ENCODE peak calls at places on chromosomes 2 and 18, in seven cellular contexts. F, P, V, W, I, A and S are unnamed samples.

GRCh38 chr2:162839419-162839818 is 852 bp upstream of the KCNH7 start:
- DNase-seq in W (no peak), I (no peak), A (no peak), F (no peak), V (peak; percentile 41), P (no peak), S (no peak)

GRCh38 chr18:54140641-54141040 is 83.8 kb downstream of the MBD2 start:
- DNase-seq in F (no peak), I (no peak), V (no peak), W (no peak), A (no peak), P (no peak), S (no peak)

GRCh38 chr2:172561270-172561669 is 5.4 kb downstream of the PDK1 start:
- DNase-seq in F (no peak), A (no peak), W (no peak), P (no peak), V (no peak), I (no peak), S (no peak)

GRCh38 chr18:8900552-8900951 is 195.2 kb downstream of the MTCL1 start:
- DNase-seq in A (no peak), W (no peak), I (no peak), V (no peak), P (no peak), F (no peak), S (no peak)

GRCh38 chr18:21735452-21736015 is 5.1 kb upstream of the MIB1 start:
- DNase-seq in A (no peak), P (no peak), I (peak; percentile 28), F (peak; percentile 20), W (no peak), V (no peak), S (peak; percentile 53)

GRCh38 chr18:75360206-75360605 is 67.3 kb downstream of the SMIM21 start:
- DNase-seq in F (no peak), P (no peak), I (peak; percentile 17), V (no peak), W (no peak), A (no peak), S (no peak)

GRCh38 chr18:38940863-38941531 is 1375.4 kb upstream of the CELF4 start:
- DNase-seq in P (no peak), A (peak; percentile 21), I (no peak), V (no peak), F (no peak), W (no peak), S (peak; percentile 22)

GRCh38 chr18:60358516-60358915 is 14.1 kb downstream of the MC4R start:
- DNase-seq in V (no peak), W (peak; percentile 36), A (peak; percentile 6), I (no peak), P (no peak), F (no peak), S (no peak)

GRCh38 chr18:23227729-23228075 is 92.4 kb downstream of the CABLES1 start:
- DNase-seq in I (no peak), V (no peak), P (no peak), F (no peak), A (no peak), W (no peak), S (no peak)

GRCh38 chr18:48950536-48951447 is at the start of gene SMAD7:
- DNase-seq in P (no peak), A (no peak), F (no peak), I (no peak), V (peak; percentile 52), W (no peak), S (no peak)

GRCh38 chr2:4992226-4992625 is 700.0 kb upstream of the SOX11 start:
- DNase-seq in V (peak; percentile 41), W (no peak), F (no peak), A (no peak), I (no peak), P (no peak), S (no peak)
- TF ChIP-seq CTCF in V (no peak), W (no peak), F (peak; percentile 31), A (no peak), I (no peak), P (no peak), S (no peak)

GRCh38 chr2:28378679-28379392 is 13.8 kb upstream of the FOSL2 start:
- DNase-seq in A (no peak), P (no peak), V (no peak), F (no peak), I (no peak), W (no peak), S (no peak)
- TF ChIP-seq CTCF in A (no peak), P (no peak), V (no peak), F (no peak), I (no peak), W (no peak), S (no peak)

DNA sequence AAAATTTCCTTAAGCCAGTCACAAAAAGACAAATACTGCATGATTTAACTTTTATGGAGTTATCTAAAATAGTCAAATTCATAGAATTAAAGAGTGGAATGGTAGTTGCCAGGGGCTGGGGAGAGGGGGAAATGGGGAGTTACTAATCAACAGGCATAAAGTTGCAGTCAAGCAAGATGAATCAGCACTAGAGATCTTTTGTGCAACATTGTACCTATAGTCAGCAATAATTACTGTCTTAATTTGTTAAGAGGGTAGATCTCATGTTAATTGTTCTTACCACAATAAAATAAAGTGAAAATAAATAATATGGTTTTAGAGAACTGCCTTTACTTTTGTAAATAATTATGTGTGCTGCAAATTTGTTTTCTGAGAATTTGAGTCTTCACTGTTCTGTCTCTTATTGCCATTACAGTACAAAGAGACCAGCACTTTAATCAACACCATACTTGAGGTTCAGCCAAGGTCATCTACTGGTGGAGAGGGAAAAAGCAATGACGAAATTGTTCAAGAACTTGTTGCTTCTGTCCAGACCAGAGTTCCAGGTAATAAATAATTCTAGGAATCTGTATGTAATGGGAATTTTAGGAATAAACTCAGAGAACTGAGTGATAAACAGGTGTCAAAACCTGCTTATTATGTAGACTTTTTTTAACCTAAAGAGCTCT is 75.5 kb downstream of the TRABD2A start:
- DNase-seq in A (no peak), I (no peak), W (peak; percentile 33), V (no peak), P (no peak), F (no peak), S (no peak)
- TF ChIP-seq CTCF in A (no peak), I (no peak), W (no peak), V (no peak), P (no peak), F (no peak), S (no peak)

GRCh38 chr18:13874558-13874957 is 40.8 kb downstream of the MC2R start:
- DNase-seq in I (no peak), V (no peak), P (no peak), W (no peak), F (no peak), A (no peak), S (no peak)
- TF ChIP-seq CTCF in I (no peak), V (no peak), P (no peak), W (no peak), F (no peak), A (no peak), S (no peak)

DNA sequence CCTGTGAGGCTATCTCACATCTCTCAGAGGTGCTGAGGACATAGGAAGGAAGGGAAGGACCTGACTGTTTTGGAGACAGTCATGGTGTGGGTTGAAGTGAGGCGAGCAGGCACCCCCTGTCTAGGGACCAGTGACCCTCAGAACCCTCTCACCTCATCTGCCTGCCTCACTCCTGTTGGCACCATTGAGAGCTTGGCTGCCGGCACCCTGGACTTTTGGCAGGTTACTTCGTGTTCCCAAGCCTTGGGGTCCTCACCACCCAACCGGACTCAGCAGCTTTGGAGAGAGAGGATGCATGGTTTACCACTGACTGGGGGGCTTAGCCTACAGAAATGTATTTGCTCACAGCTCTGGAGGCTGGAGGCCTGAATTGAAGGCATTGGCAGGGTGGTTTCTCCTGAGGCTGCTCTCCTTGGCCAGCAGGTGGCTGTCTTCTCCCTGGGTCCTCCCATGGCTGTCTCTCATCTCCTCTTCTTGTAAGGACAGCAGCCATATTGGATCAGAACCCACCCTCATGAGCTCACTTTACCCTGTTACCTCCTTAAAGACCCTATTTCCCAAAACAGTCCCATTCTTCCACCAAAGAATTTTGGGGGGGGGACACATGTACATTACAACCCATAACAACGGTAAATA is 142.0 kb downstream of the TSN start:
- DNase-seq in F (no peak), P (no peak), V (peak; percentile 56), A (peak; percentile 22), I (no peak), W (no peak), S (no peak)
- TF ChIP-seq CTCF in F (no peak), P (no peak), V (peak; percentile 55), A (no peak), I (no peak), W (peak; percentile 59), S (no peak)

DNA sequence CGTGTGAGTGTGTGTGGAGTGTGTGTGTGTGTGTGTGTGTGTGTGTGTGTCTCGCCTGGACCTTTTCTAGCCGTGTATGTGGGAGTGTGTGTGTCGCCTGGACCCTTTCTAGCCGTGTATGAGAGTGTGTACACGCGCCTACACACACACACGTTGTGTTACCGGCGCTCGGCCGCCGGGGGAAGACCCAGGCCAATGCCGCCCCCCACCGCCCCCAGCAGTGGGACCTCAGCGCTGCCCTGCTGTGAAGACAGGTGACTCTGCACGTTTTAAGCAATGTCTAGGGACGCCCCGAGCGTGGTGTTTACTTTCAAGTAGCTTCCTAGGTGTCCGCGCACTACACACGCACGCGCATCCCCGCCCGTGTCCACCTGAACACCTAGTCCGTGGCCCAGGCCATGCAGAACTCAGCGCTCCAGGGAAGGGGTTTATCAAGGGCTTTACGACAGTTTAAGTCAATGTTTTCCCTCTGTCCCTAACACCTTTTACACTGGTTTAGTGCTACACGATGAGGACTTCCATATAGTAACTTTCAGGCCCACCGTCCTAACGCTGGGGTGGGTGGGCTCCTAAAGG is 1.2 kb upstream of the BCL2 start:
- DNase-seq in A (no peak), F (peak; percentile 43), P (peak; percentile 17), W (no peak), I (no peak), V (peak; percentile 58), S (peak; percentile 34)
- TF ChIP-seq CTCF in A (no peak), F (no peak), P (no peak), W (no peak), I (no peak), V (no peak), S (no peak)